ENCODE peak calls at places on chromosomes 1 and 21, in eight cellular contexts. F, O, A, Z, K, C, R and H are unnamed samples.

GRCh38 chr1:206738370-206739366 is 31.9 kb upstream of the IL19 start:
- DNase-seq in F (peak), O (no peak), A (peak), Z (no peak), K (no peak), C (no peak), R (no peak), H (no peak)

GRCh38 chr1:183039985-183040447 is 16.8 kb downstream of the LAMC1 start:
- DNase-seq in F (peak), O (no peak), A (no peak), Z (no peak), K (no peak), C (no peak), R (no peak), H (no peak)

GRCh38 chr1:82795503-82796149 is 994.9 kb downstream of the ADGRL2 start:
- DNase-seq in F (no peak), O (no peak), A (no peak), Z (no peak), K (no peak), C (no peak), R (no peak), H (no peak)

GRCh38 chr1:209607102-209607794 is 23.7 kb downstream of the CAMK1G start:
- DNase-seq in F (no peak), O (no peak), A (no peak), Z (no peak), K (no peak), C (no peak), R (no peak), H (no peak)

GRCh38 chr1:116667577-116668105 is at the start of gene IGSF3:
- DNase-seq in F (no peak), O (peak), A (peak), Z (peak), K (peak), C (peak), R (peak), H (peak)

GRCh38 chr1:210455840-210456603 is 127.3 kb downstream of the HHAT start:
- DNase-seq in F (no peak), O (no peak), A (no peak), Z (no peak), K (no peak), C (no peak), R (no peak), H (no peak)

GRCh38 chr1:36692465-36692864 is 209.8 kb upstream of the CSF3R start:
- DNase-seq in F (no peak), O (no peak), A (peak), Z (no peak), K (no peak), C (no peak), R (no peak), H (no peak)

GRCh38 chr1:1250828-1251284 is 4.3 kb upstream of the C1QTNF12 start:
- DNase-seq in F (peak), O (peak), A (no peak), Z (no peak), K (no peak), C (no peak), R (no peak), H (no peak)

GRCh38 chr1:113073457-113073950 is 506 bp downstream of the LRIG2 start:
- DNase-seq in F (no peak), O (peak), A (no peak), Z (peak), K (no peak), C (no peak), R (no peak), H (no peak)

GRCh38 chr1:208807446-208808117 is 563.4 kb upstream of the PLXNA2 start:
- DNase-seq in F (no peak), O (no peak), A (no peak), Z (no peak), K (no peak), C (no peak), R (no peak), H (no peak)

GRCh38 chr1:71231751-71232150 is 150.9 kb upstream of the ZRANB2 start:
- DNase-seq in F (no peak), O (no peak), A (no peak), Z (no peak), K (no peak), C (no peak), R (no peak), H (no peak)

GRCh38 chr1:227786673-227787512 is 28.6 kb upstream of the PRSS38 start:
- DNase-seq in F (no peak), O (peak), A (peak), Z (peak), K (peak), C (peak), R (no peak), H (no peak)

GRCh38 chr1:5994713-5995621 is 2.7 kb upstream of the NPHP4 start:
- DNase-seq in F (no peak), O (peak), A (no peak), Z (no peak), K (peak), C (no peak), R (no peak), H (peak)

GRCh38 chr1:119227446-119227845 is 87.0 kb upstream of the WARS2 start:
- DNase-seq in F (no peak), O (no peak), A (no peak), Z (no peak), K (no peak), C (no peak), R (no peak), H (peak)

GRCh38 chr1:79617777-79618176 is 611.2 kb upstream of the ADGRL4 start:
- DNase-seq in F (peak), O (no peak), A (no peak), Z (no peak), K (no peak), C (no peak), R (no peak), H (no peak)

DNA sequence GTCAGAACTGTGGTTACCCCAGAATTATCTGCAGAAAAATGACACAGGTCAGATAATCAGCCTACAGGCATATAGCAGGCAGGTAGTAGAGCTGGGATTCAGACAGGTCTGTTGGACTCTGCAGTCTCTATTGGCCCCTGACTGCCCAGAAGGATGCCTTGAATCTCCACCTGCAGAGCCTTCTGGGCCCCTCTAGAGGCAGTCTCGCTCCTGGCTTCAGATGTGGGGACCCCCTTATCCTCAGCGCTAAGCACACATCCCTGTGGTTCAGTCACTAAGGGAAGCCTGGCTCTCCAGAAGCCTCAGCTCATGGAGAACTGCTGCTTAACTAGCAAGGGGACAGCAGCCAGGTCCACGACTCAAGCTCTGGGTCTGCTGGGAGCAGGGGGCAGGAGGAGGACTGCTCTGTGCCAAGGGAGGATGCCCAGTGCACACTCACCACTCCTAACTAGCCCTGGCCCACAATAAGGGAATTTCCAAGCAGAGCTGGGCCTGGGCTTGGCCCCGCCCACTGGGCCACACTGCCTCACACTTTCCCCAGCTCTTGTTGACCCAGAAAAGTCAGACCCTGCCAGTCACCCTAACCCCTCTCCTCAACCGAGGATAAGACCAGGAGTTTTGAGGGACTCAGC is 18.9 kb downstream of the SLC9A1 start:
- DNase-seq in F (peak), O (peak), A (no peak), Z (no peak), K (no peak), C (no peak), R (no peak), H (no peak)
- TF ChIP-seq CTCF in F (peak), O (no peak), A (no peak), Z (no peak), K (no peak), C (no peak), R (no peak), H (no peak)

DNA sequence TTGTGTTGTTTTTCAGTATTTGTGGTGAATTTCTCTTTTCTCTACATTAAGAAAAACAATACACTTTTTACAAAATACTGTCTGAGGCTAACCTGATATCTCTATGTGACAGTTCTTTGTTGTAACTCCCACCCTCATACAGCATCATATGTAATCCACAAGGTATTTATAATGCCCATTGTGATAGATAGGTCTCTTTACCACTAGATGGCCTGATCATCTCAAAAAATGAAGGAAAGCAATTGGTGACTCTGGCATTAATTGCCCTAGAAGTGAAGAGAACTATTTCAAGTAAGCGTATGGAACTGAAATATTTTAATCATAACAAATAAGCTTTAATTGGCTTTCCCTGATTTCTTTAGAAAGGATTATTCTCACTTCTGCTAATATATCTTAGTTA is 36.2 kb upstream of the HFM1 start:
- DNase-seq in F (peak), O (no peak), A (no peak), Z (no peak), K (no peak), C (no peak), R (no peak), H (no peak)
- TF ChIP-seq CTCF in F (peak), O (no peak), A (no peak), Z (no peak), K (no peak), C (no peak), R (no peak), H (no peak)

GRCh38 chr1:61397495-61397894 is 315.1 kb downstream of the NFIA start:
- DNase-seq in F (no peak), O (no peak), A (no peak), Z (no peak), K (no peak), C (no peak), R (no peak), H (no peak)

GRCh38 chr1:61399192-61399591 is 316.8 kb downstream of the NFIA start:
- DNase-seq in F (no peak), O (no peak), A (no peak), Z (no peak), K (no peak), C (no peak), R (no peak), H (no peak)

GRCh38 chr1:61400131-61400530 is 317.8 kb downstream of the NFIA start:
- DNase-seq in F (no peak), O (no peak), A (no peak), Z (no peak), K (no peak), C (no peak), R (no peak), H (no peak)

GRCh38 chr1:61395156-61395555 is 312.8 kb downstream of the NFIA start:
- DNase-seq in F (no peak), O (no peak), A (no peak), Z (no peak), K (no peak), C (no peak), R (no peak), H (no peak)

DNA sequence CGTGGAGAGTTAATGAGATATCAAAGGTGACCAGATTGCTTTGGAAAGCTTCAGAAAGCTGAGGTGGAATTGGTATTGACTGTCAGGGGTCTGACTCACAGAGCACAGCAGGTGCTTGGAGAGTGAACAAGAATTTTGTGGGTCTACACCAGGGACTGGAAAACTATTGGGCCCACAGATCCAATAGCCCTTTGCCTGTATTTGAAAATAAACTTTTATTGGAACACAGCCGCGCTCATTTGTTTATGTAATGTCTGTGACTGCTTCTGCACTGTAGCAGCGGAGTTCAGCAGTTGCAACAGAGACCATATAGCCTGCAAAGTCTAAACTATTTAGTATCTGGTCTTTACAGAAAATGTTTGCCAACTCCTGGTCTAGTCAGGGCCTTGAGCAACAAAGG is 315.6 kb downstream of the NFIA start:
- DNase-seq in F (no peak), O (no peak), A (no peak), Z (no peak), K (no peak), C (no peak), R (no peak), H (no peak)
- TF ChIP-seq CTCF in F (no peak), O (no peak), A (no peak), Z (no peak), K (no peak), C (no peak), R (no peak), H (no peak)

GRCh38 chr1:189431437-189431836 is 1046.2 kb downstream of the BRINP3 start:
- DNase-seq in F (no peak), O (no peak), A (no peak), Z (no peak), K (no peak), C (no peak), R (no peak), H (no peak)

GRCh38 chr1:189434461-189434860 is 1043.2 kb downstream of the BRINP3 start:
- DNase-seq in F (no peak), O (no peak), A (no peak), Z (no peak), K (no peak), C (no peak), R (no peak), H (no peak)

GRCh38 chr1:189424746-189425331 is 1052.8 kb downstream of the BRINP3 start:
- DNase-seq in F (no peak), O (no peak), A (no peak), Z (no peak), K (no peak), C (no peak), R (no peak), H (no peak)

GRCh38 chr1:189432761-189433160 is 1044.9 kb downstream of the BRINP3 start:
- DNase-seq in F (no peak), O (no peak), A (no peak), Z (no peak), K (no peak), C (no peak), R (no peak), H (no peak)

GRCh38 chr1:189429610-189430009 is 1048.1 kb downstream of the BRINP3 start:
- DNase-seq in F (peak), O (no peak), A (no peak), Z (no peak), K (no peak), C (no peak), R (no peak), H (no peak)
- TF ChIP-seq CTCF in F (peak), O (no peak), A (no peak), Z (no peak), K (peak), C (no peak), R (no peak), H (peak)

GRCh38 chr1:226438007-226438406 is 30.1 kb upstream of the PARP1 start:
- DNase-seq in F (no peak), O (no peak), A (no peak), Z (no peak), K (no peak), C (no peak), R (no peak), H (no peak)
- TF ChIP-seq CTCF in F (peak), O (no peak), A (no peak), Z (no peak), K (peak), C (no peak), R (no peak), H (peak)

GRCh38 chr1:200290010-200290685 is 119.7 kb downstream of the ZNF281 start:
- DNase-seq in F (peak), O (no peak), A (no peak), Z (no peak), K (no peak), C (no peak), R (no peak), H (peak)
- TF ChIP-seq CTCF in F (peak), O (no peak), A (no peak), Z (no peak), K (no peak), C (no peak), R (no peak), H (no peak)

GRCh38 chr21:15794277-15794912 is 64.6 kb downstream of the USP25 start:
- DNase-seq in F (no peak), O (no peak), A (no peak), Z (no peak), K (no peak), C (no peak), R (no peak), H (no peak)
- TF ChIP-seq CTCF in F (no peak), O (no peak), A (no peak), Z (no peak), K (no peak), C (no peak), R (no peak), H (no peak)